ENCODE peak calls at places on chromosomes 7 and 10, in ten cellular contexts. One of them, this sample, is unnamed.

GRCh38 chr7:149414745-149415390 is 46.0 kb downstream of the ZNF777 start:
- DNase-seq in pancreas: no peak
- DNase-seq in fibroblast of lung: peak; percentile 84
- DNase-seq in neuronal stem cell: peak; percentile 73
- DNase-seq in SK-N-SH: no peak
- DNase-seq in upper lobe of right lung: no peak
- DNase-seq in stomach: no peak
- DNase-seq in CD8-positive, alpha-beta T cell: peak; percentile 53
- DNase-seq in suprapubic skin: no peak
- DNase-seq in A673: no peak
- DNase-seq in this sample: peak; percentile 34

GRCh38 chr10:99945286-99945685 is 64.5 kb downstream of the DNMBP start:
- DNase-seq in suprapubic skin: peak; percentile 72
- DNase-seq in SK-N-SH: no peak
- DNase-seq in A673: no peak
- DNase-seq in CD8-positive, alpha-beta T cell: no peak
- DNase-seq in fibroblast of lung: peak; percentile 93
- DNase-seq in upper lobe of right lung: no peak
- DNase-seq in neuronal stem cell: no peak
- DNase-seq in pancreas: no peak
- DNase-seq in stomach: peak; percentile 55
- DNase-seq in this sample: no peak

GRCh38 chr7:17663056-17663675 is 277.1 kb downstream of the SNX13 start:
- DNase-seq in upper lobe of right lung: no peak
- DNase-seq in SK-N-SH: no peak
- DNase-seq in CD8-positive, alpha-beta T cell: no peak
- DNase-seq in stomach: no peak
- DNase-seq in suprapubic skin: no peak
- DNase-seq in neuronal stem cell: no peak
- DNase-seq in pancreas: no peak
- DNase-seq in fibroblast of lung: peak; percentile 93
- DNase-seq in A673: no peak
- DNase-seq in this sample: no peak

GRCh38 chr7:50633414-50633710 is 68.2 kb upstream of the DDC start:
- DNase-seq in suprapubic skin: no peak
- DNase-seq in SK-N-SH: no peak
- DNase-seq in fibroblast of lung: no peak
- DNase-seq in neuronal stem cell: no peak
- DNase-seq in CD8-positive, alpha-beta T cell: no peak
- DNase-seq in upper lobe of right lung: no peak
- DNase-seq in A673: no peak
- DNase-seq in stomach: no peak
- DNase-seq in pancreas: no peak
- DNase-seq in this sample: no peak

GRCh38 chr10:36538945-36539586 is 586.3 kb upstream of the ANKRD30A start:
- DNase-seq in CD8-positive, alpha-beta T cell: no peak
- DNase-seq in SK-N-SH: no peak
- DNase-seq in upper lobe of right lung: no peak
- DNase-seq in neuronal stem cell: no peak
- DNase-seq in suprapubic skin: no peak
- DNase-seq in A673: peak; percentile 88
- DNase-seq in stomach: peak; percentile 37
- DNase-seq in fibroblast of lung: peak; percentile 59
- DNase-seq in pancreas: no peak
- DNase-seq in this sample: no peak

GRCh38 chr10:128440513-128441160 is 314.4 kb upstream of the MKI67 start:
- DNase-seq in SK-N-SH: no peak
- DNase-seq in A673: no peak
- DNase-seq in neuronal stem cell: no peak
- DNase-seq in stomach: no peak
- DNase-seq in CD8-positive, alpha-beta T cell: no peak
- DNase-seq in suprapubic skin: no peak
- DNase-seq in fibroblast of lung: no peak
- DNase-seq in pancreas: no peak
- DNase-seq in upper lobe of right lung: no peak
- DNase-seq in this sample: no peak

GRCh38 chr10:1577371-1577770 is 160.0 kb downstream of the ADARB2 start:
- DNase-seq in suprapubic skin: no peak
- DNase-seq in SK-N-SH: no peak
- DNase-seq in stomach: no peak
- DNase-seq in pancreas: peak; percentile 26
- DNase-seq in A673: no peak
- DNase-seq in upper lobe of right lung: no peak
- DNase-seq in CD8-positive, alpha-beta T cell: no peak
- DNase-seq in fibroblast of lung: no peak
- DNase-seq in neuronal stem cell: no peak
- DNase-seq in this sample: no peak

GRCh38 chr10:126945351-126946035 is 40.3 kb downstream of the DOCK1 start:
- DNase-seq in pancreas: no peak
- DNase-seq in suprapubic skin: no peak
- DNase-seq in stomach: no peak
- DNase-seq in upper lobe of right lung: no peak
- DNase-seq in A673: no peak
- DNase-seq in neuronal stem cell: no peak
- DNase-seq in fibroblast of lung: peak; percentile 16
- DNase-seq in SK-N-SH: no peak
- DNase-seq in CD8-positive, alpha-beta T cell: no peak
- DNase-seq in this sample: no peak

DNA sequence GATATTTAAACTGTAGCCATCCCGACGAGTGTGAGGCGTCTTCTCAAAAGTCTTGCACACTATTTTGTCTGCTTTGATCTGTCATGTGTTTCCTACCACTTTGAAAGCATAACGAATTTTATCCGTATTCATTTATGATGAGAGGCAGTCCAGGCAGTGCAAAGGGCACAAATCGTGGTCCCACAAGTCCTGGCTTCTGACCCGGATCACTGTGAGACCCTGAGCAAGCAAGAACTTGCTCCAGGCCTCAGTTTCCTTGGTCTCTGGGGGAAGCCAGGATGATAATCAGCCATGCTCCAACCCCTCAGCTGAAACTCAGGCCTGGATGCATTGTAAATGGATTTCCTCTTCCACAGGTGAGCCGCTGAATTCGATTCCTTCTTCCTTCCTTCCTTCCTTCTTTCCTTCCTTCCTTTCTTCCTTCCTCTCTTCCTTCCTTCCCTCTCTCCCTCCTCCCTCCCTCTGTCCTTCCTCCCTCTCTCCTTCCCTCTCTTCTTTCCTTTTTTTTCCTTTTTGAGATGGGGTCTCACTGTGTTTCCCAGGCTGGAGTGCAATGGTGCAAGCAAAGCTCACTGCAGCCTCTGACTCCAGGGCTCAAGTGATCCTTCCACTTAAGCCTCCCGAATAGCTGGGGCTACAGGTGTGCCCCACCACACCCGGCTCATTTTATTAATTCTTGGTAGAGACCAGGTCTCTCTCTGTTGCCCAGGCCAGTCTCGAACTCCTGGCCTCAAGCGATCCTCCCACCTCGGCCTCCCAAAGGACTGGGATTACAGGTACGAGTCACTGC is 18.4 kb upstream of the ZKSCAN1 start:
- DNase-seq in stomach: no peak
- DNase-seq in neuronal stem cell: no peak
- DNase-seq in pancreas: no peak
- DNase-seq in suprapubic skin: no peak
- DNase-seq in upper lobe of right lung: no peak
- DNase-seq in fibroblast of lung: no peak
- DNase-seq in A673: no peak
- DNase-seq in CD8-positive, alpha-beta T cell: no peak
- DNase-seq in SK-N-SH: no peak
- DNase-seq in this sample: no peak
- H3K4me3 ChIP-seq in stomach: peak overlapping the region; percentile 37
- H3K4me3 ChIP-seq in neuronal stem cell: no peak overlapping the region
- H3K4me3 ChIP-seq in pancreas: peak overlapping the region; percentile 7
- H3K4me3 ChIP-seq in suprapubic skin: peak overlapping the region; percentile 50
- H3K4me3 ChIP-seq in upper lobe of right lung: peak overlapping the region; percentile 52
- H3K4me3 ChIP-seq in fibroblast of lung: peak overlapping the region; percentile 46
- H3K4me3 ChIP-seq in A673: peak overlapping the region; percentile 50
- H3K4me3 ChIP-seq in CD8-positive, alpha-beta T cell: peak overlapping the region; percentile 48
- H3K4me3 ChIP-seq in SK-N-SH: no peak overlapping the region
- H3K4me3 ChIP-seq in this sample: peak overlapping the region; percentile 43

GRCh38 chr10:117734626-117735405 is 192.3 kb downstream of the EMX2 start:
- DNase-seq in pancreas: no peak
- DNase-seq in fibroblast of lung: no peak
- DNase-seq in SK-N-SH: no peak
- DNase-seq in suprapubic skin: no peak
- DNase-seq in neuronal stem cell: peak; percentile 24
- DNase-seq in upper lobe of right lung: no peak
- DNase-seq in stomach: no peak
- DNase-seq in A673: no peak
- DNase-seq in CD8-positive, alpha-beta T cell: no peak
- DNase-seq in this sample: no peak
- H3K27me3 ChIP-seq in pancreas: peaks cover 8% of the 10 kb centered on the region
- H3K27me3 ChIP-seq in fibroblast of lung: no peaks in the 10 kb centered on the region
- H3K27me3 ChIP-seq in SK-N-SH: no peaks in the 10 kb centered on the region
- H3K27me3 ChIP-seq in suprapubic skin: peaks cover 22% of the 10 kb centered on the region
- H3K27me3 ChIP-seq in neuronal stem cell: peaks cover 63% of the 10 kb centered on the region
- H3K27me3 ChIP-seq in upper lobe of right lung: peaks cover 49% of the 10 kb centered on the region
- H3K27me3 ChIP-seq in stomach: peaks cover 67% of the 10 kb centered on the region
- H3K27me3 ChIP-seq in A673: peaks cover 70% of the 10 kb centered on the region
- H3K27me3 ChIP-seq in CD8-positive, alpha-beta T cell: no peaks in the 10 kb centered on the region
- H3K27me3 ChIP-seq in this sample: peaks cover 3% of the 10 kb centered on the region

GRCh38 chr7:5296015-5296621 is 13.4 kb downstream of the SLC29A4 start:
- DNase-seq in neuronal stem cell: no peak
- DNase-seq in A673: no peak
- DNase-seq in suprapubic skin: no peak
- DNase-seq in CD8-positive, alpha-beta T cell: no peak
- DNase-seq in stomach: no peak
- DNase-seq in pancreas: no peak
- DNase-seq in fibroblast of lung: no peak
- DNase-seq in SK-N-SH: no peak
- DNase-seq in upper lobe of right lung: no peak
- DNase-seq in this sample: no peak

GRCh38 chr7:5294169-5294987 is 11.6 kb downstream of the SLC29A4 start:
- DNase-seq in SK-N-SH: no peak
- DNase-seq in upper lobe of right lung: no peak
- DNase-seq in stomach: no peak
- DNase-seq in fibroblast of lung: no peak
- DNase-seq in A673: no peak
- DNase-seq in suprapubic skin: no peak
- DNase-seq in CD8-positive, alpha-beta T cell: no peak
- DNase-seq in neuronal stem cell: no peak
- DNase-seq in pancreas: no peak
- DNase-seq in this sample: no peak

GRCh38 chr7:5300366-5300765 is 17.6 kb downstream of the SLC29A4 start:
- DNase-seq in CD8-positive, alpha-beta T cell: no peak
- DNase-seq in neuronal stem cell: no peak
- DNase-seq in upper lobe of right lung: no peak
- DNase-seq in SK-N-SH: no peak
- DNase-seq in A673: no peak
- DNase-seq in fibroblast of lung: no peak
- DNase-seq in pancreas: no peak
- DNase-seq in suprapubic skin: no peak
- DNase-seq in stomach: no peak
- DNase-seq in this sample: no peak

GRCh38 chr7:5295039-5296014 is 12.6 kb downstream of the SLC29A4 start:
- DNase-seq in A673: no peak
- DNase-seq in SK-N-SH: no peak
- DNase-seq in stomach: no peak
- DNase-seq in suprapubic skin: no peak
- DNase-seq in pancreas: no peak
- DNase-seq in CD8-positive, alpha-beta T cell: no peak
- DNase-seq in neuronal stem cell: no peak
- DNase-seq in upper lobe of right lung: no peak
- DNase-seq in fibroblast of lung: no peak
- DNase-seq in this sample: no peak

DNA sequence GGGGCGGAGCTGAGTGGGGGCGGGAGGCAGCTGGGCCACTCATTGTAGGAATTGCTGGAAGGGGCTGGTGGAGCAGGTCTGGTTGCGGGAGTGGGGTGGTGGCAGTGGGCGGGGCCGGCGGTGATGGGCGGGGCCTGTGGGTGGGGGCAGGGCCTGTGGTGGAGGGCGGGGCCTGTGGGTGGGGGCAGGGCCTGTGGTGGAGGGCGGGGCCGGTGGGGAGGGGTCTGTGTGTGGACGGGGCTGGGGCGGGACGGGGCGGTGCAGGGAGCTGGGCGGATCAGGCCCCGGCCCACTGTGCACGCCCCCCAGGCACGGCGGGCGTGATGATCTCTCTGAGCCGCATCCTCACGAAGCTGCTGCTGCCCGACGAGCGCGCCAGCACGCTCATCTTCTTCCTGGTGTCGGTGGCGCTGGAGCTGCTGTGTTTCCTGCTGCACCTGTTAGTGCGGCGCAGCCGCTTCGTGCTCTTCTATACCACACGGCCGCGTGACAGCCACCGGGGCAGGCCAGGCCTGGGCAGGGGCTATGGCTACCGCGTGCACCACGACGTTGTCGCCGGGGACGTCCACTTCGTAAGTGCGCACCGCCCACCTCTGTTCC is 14.0 kb downstream of the SLC29A4 start:
- DNase-seq in CD8-positive, alpha-beta T cell: peak; percentile 62
- DNase-seq in stomach: no peak
- DNase-seq in A673: peak; percentile 58
- DNase-seq in fibroblast of lung: no peak
- DNase-seq in suprapubic skin: no peak
- DNase-seq in upper lobe of right lung: no peak
- DNase-seq in SK-N-SH: peak; percentile 93
- DNase-seq in neuronal stem cell: peak; percentile 75
- DNase-seq in pancreas: no peak
- DNase-seq in this sample: peak; percentile 80
- H3K4me3 ChIP-seq in CD8-positive, alpha-beta T cell: peak overlapping the region; percentile 55
- H3K4me3 ChIP-seq in stomach: peak overlapping the region; percentile 9
- H3K4me3 ChIP-seq in A673: no peak overlapping the region
- H3K4me3 ChIP-seq in fibroblast of lung: no peak overlapping the region
- H3K4me3 ChIP-seq in suprapubic skin: peak overlapping the region; percentile 18
- H3K4me3 ChIP-seq in upper lobe of right lung: no peak overlapping the region
- H3K4me3 ChIP-seq in SK-N-SH: no peak overlapping the region
- H3K4me3 ChIP-seq in neuronal stem cell: no peak overlapping the region
- H3K4me3 ChIP-seq in pancreas: no peak overlapping the region
- H3K4me3 ChIP-seq in this sample: peak overlapping the region; percentile 61

GRCh38 chr7:103989200-103989784 is at the start of gene RELN:
- DNase-seq in CD8-positive, alpha-beta T cell: no peak
- DNase-seq in suprapubic skin: no peak
- DNase-seq in stomach: no peak
- DNase-seq in fibroblast of lung: peak; percentile 49
- DNase-seq in SK-N-SH: peak; percentile 85
- DNase-seq in A673: peak; percentile 69
- DNase-seq in pancreas: peak; percentile 39
- DNase-seq in neuronal stem cell: peak; percentile 63
- DNase-seq in upper lobe of right lung: no peak
- DNase-seq in this sample: no peak

GRCh38 chr7:103985565-103986126 is 3.8 kb downstream of the RELN start:
- DNase-seq in neuronal stem cell: no peak
- DNase-seq in pancreas: no peak
- DNase-seq in CD8-positive, alpha-beta T cell: no peak
- DNase-seq in SK-N-SH: no peak
- DNase-seq in stomach: no peak
- DNase-seq in suprapubic skin: no peak
- DNase-seq in fibroblast of lung: no peak
- DNase-seq in A673: no peak
- DNase-seq in upper lobe of right lung: no peak
- DNase-seq in this sample: no peak

GRCh38 chr7:103988468-103989199 is 824 bp downstream of the RELN start:
- DNase-seq in pancreas: peak; percentile 33
- DNase-seq in SK-N-SH: peak; percentile 60
- DNase-seq in fibroblast of lung: peak; percentile 2
- DNase-seq in suprapubic skin: no peak
- DNase-seq in stomach: no peak
- DNase-seq in upper lobe of right lung: no peak
- DNase-seq in A673: peak; percentile 11
- DNase-seq in CD8-positive, alpha-beta T cell: no peak
- DNase-seq in neuronal stem cell: peak; percentile 24
- DNase-seq in this sample: no peak

GRCh38 chr7:103989785-103990775 is 622 bp upstream of the RELN start:
- DNase-seq in stomach: no peak
- DNase-seq in CD8-positive, alpha-beta T cell: no peak
- DNase-seq in fibroblast of lung: peak; percentile 30
- DNase-seq in upper lobe of right lung: no peak
- DNase-seq in pancreas: peak; percentile 55
- DNase-seq in A673: peak; percentile 58
- DNase-seq in suprapubic skin: no peak
- DNase-seq in SK-N-SH: peak; percentile 86
- DNase-seq in neuronal stem cell: peak; percentile 51
- DNase-seq in this sample: no peak

GRCh38 chr7:103987455-103987854 is 2.0 kb downstream of the RELN start:
- DNase-seq in A673: no peak
- DNase-seq in pancreas: no peak
- DNase-seq in fibroblast of lung: no peak
- DNase-seq in suprapubic skin: no peak
- DNase-seq in stomach: no peak
- DNase-seq in upper lobe of right lung: no peak
- DNase-seq in CD8-positive, alpha-beta T cell: no peak
- DNase-seq in neuronal stem cell: no peak
- DNase-seq in SK-N-SH: no peak
- DNase-seq in this sample: no peak
- H3K27me3 ChIP-seq in A673: peaks cover 95% of the 10 kb centered on the region
- H3K27me3 ChIP-seq in pancreas: no peaks in the 10 kb centered on the region
- H3K27me3 ChIP-seq in fibroblast of lung: peaks cover 14% of the 10 kb centered on the region
- H3K27me3 ChIP-seq in suprapubic skin: peaks cover 49% of the 10 kb centered on the region
- H3K27me3 ChIP-seq in stomach: peaks cover 64% of the 10 kb centered on the region
- H3K27me3 ChIP-seq in upper lobe of right lung: peaks cover 46% of the 10 kb centered on the region
- H3K27me3 ChIP-seq in CD8-positive, alpha-beta T cell: no peaks in the 10 kb centered on the region
- H3K27me3 ChIP-seq in neuronal stem cell: peaks cover 75% of the 10 kb centered on the region
- H3K27me3 ChIP-seq in SK-N-SH: peaks cover 30% of the 10 kb centered on the region
- H3K27me3 ChIP-seq in this sample: no peaks in the 10 kb centered on the region